ENCODE peak calls at places on chromosomes 7 and 10, in ten cellular contexts. One of them, this sample, is unnamed.

GRCh38 chr10:15476337-15476736 is 105.2 kb upstream of the FAM171A1 start:
- DNase-seq in upper lobe of right lung: no peak
- DNase-seq in HAP-1: no peak
- DNase-seq in fibroblast of lung: no peak
- DNase-seq in kidney: no peak
- DNase-seq in CD4-positive, CD25-positive, alpha-beta regulatory T cell: no peak
- DNase-seq in spleen: no peak
- DNase-seq in thyroid gland: no peak
- DNase-seq in OCI-LY7: no peak
- DNase-seq in IMR-90: no peak
- DNase-seq in this sample: no peak

GRCh38 chr10:9766762-9767161 is 1250.9 kb upstream of the CELF2 start:
- DNase-seq in upper lobe of right lung: no peak
- DNase-seq in HAP-1: no peak
- DNase-seq in fibroblast of lung: no peak
- DNase-seq in kidney: no peak
- DNase-seq in CD4-positive, CD25-positive, alpha-beta regulatory T cell: no peak
- DNase-seq in spleen: no peak
- DNase-seq in thyroid gland: no peak
- DNase-seq in OCI-LY7: peak; percentile 15
- DNase-seq in IMR-90: no peak
- DNase-seq in this sample: no peak

GRCh38 chr10:28036587-28036986 is 37.7 kb upstream of the ODAD2 start:
- DNase-seq in upper lobe of right lung: no peak
- DNase-seq in HAP-1: no peak
- DNase-seq in fibroblast of lung: peak; percentile 39
- DNase-seq in kidney: no peak
- DNase-seq in CD4-positive, CD25-positive, alpha-beta regulatory T cell: no peak
- DNase-seq in spleen: no peak
- DNase-seq in thyroid gland: no peak
- DNase-seq in OCI-LY7: no peak
- DNase-seq in IMR-90: peak; percentile 80
- DNase-seq in this sample: no peak

GRCh38 chr7:98346515-98347069 is 54.3 kb downstream of the BAIAP2L1 start:
- DNase-seq in upper lobe of right lung: peak; percentile 26
- DNase-seq in HAP-1: no peak
- DNase-seq in fibroblast of lung: no peak
- DNase-seq in kidney: no peak
- DNase-seq in CD4-positive, CD25-positive, alpha-beta regulatory T cell: no peak
- DNase-seq in spleen: no peak
- DNase-seq in thyroid gland: no peak
- DNase-seq in OCI-LY7: no peak
- DNase-seq in IMR-90: no peak
- DNase-seq in this sample: no peak

GRCh38 chr7:156907656-156908055 is 14.7 kb upstream of the LMBR1 start:
- DNase-seq in upper lobe of right lung: no peak
- DNase-seq in HAP-1: no peak
- DNase-seq in fibroblast of lung: peak; percentile 91
- DNase-seq in kidney: no peak
- DNase-seq in CD4-positive, CD25-positive, alpha-beta regulatory T cell: no peak
- DNase-seq in spleen: no peak
- DNase-seq in thyroid gland: no peak
- DNase-seq in OCI-LY7: no peak
- DNase-seq in IMR-90: no peak
- DNase-seq in this sample: no peak

GRCh38 chr7:22651036-22651435 is 76.0 kb upstream of the IL6 start:
- DNase-seq in upper lobe of right lung: no peak
- DNase-seq in HAP-1: no peak
- DNase-seq in fibroblast of lung: no peak
- DNase-seq in kidney: no peak
- DNase-seq in CD4-positive, CD25-positive, alpha-beta regulatory T cell: no peak
- DNase-seq in spleen: no peak
- DNase-seq in thyroid gland: no peak
- DNase-seq in OCI-LY7: no peak
- DNase-seq in IMR-90: peak; percentile 43
- DNase-seq in this sample: no peak

GRCh38 chr7:107768263-107768662 is 24.3 kb downstream of the CBLL1 start:
- DNase-seq in upper lobe of right lung: no peak
- DNase-seq in HAP-1: no peak
- DNase-seq in fibroblast of lung: no peak
- DNase-seq in kidney: no peak
- DNase-seq in CD4-positive, CD25-positive, alpha-beta regulatory T cell: no peak
- DNase-seq in spleen: no peak
- DNase-seq in thyroid gland: no peak
- DNase-seq in OCI-LY7: no peak
- DNase-seq in IMR-90: no peak
- DNase-seq in this sample: no peak

GRCh38 chr10:119447421-119447820 is 95.1 kb downstream of the RGS10 start:
- DNase-seq in upper lobe of right lung: no peak
- DNase-seq in HAP-1: no peak
- DNase-seq in fibroblast of lung: no peak
- DNase-seq in kidney: peak; percentile 44
- DNase-seq in CD4-positive, CD25-positive, alpha-beta regulatory T cell: no peak
- DNase-seq in spleen: no peak
- DNase-seq in thyroid gland: no peak
- DNase-seq in OCI-LY7: no peak
- DNase-seq in IMR-90: no peak
- DNase-seq in this sample: no peak

GRCh38 chr10:79292789-79293746 is 54.2 kb upstream of the PPIF start:
- DNase-seq in upper lobe of right lung: no peak
- DNase-seq in HAP-1: no peak
- DNase-seq in fibroblast of lung: no peak
- DNase-seq in kidney: no peak
- DNase-seq in CD4-positive, CD25-positive, alpha-beta regulatory T cell: no peak
- DNase-seq in spleen: peak; percentile 88
- DNase-seq in thyroid gland: no peak
- DNase-seq in OCI-LY7: peak; percentile 40
- DNase-seq in IMR-90: no peak
- DNase-seq in this sample: no peak

GRCh38 chr10:104329754-104330153 is 8.5 kb downstream of the ITPRIP start:
- DNase-seq in upper lobe of right lung: no peak
- DNase-seq in HAP-1: no peak
- DNase-seq in fibroblast of lung: peak; percentile 77
- DNase-seq in kidney: peak; percentile 1
- DNase-seq in CD4-positive, CD25-positive, alpha-beta regulatory T cell: no peak
- DNase-seq in spleen: peak; percentile 19
- DNase-seq in thyroid gland: no peak
- DNase-seq in OCI-LY7: no peak
- DNase-seq in IMR-90: peak; percentile 84
- DNase-seq in this sample: no peak

GRCh38 chr10:124695259-124695658 is 48.9 kb downstream of the FAM53B start:
- DNase-seq in upper lobe of right lung: no peak
- DNase-seq in HAP-1: no peak
- DNase-seq in fibroblast of lung: no peak
- DNase-seq in kidney: no peak
- DNase-seq in CD4-positive, CD25-positive, alpha-beta regulatory T cell: no peak
- DNase-seq in spleen: no peak
- DNase-seq in thyroid gland: no peak
- DNase-seq in OCI-LY7: no peak
- DNase-seq in IMR-90: no peak
- DNase-seq in this sample: no peak

GRCh38 chr10:124693396-124693795 is 50.8 kb downstream of the FAM53B start:
- DNase-seq in upper lobe of right lung: no peak
- DNase-seq in HAP-1: no peak
- DNase-seq in fibroblast of lung: no peak
- DNase-seq in kidney: no peak
- DNase-seq in CD4-positive, CD25-positive, alpha-beta regulatory T cell: no peak
- DNase-seq in spleen: no peak
- DNase-seq in thyroid gland: peak; percentile 93
- DNase-seq in OCI-LY7: no peak
- DNase-seq in IMR-90: no peak
- DNase-seq in this sample: no peak

GRCh38 chr10:124691448-124692435 is 52.4 kb downstream of the FAM53B start:
- DNase-seq in upper lobe of right lung: no peak
- DNase-seq in HAP-1: peak; percentile 82
- DNase-seq in fibroblast of lung: no peak
- DNase-seq in kidney: peak; percentile 54
- DNase-seq in CD4-positive, CD25-positive, alpha-beta regulatory T cell: no peak
- DNase-seq in spleen: peak; percentile 70
- DNase-seq in thyroid gland: no peak
- DNase-seq in OCI-LY7: no peak
- DNase-seq in IMR-90: no peak
- DNase-seq in this sample: no peak

GRCh38 chr10:124694467-124695195 is 49.5 kb downstream of the FAM53B start:
- DNase-seq in upper lobe of right lung: no peak
- DNase-seq in HAP-1: no peak
- DNase-seq in fibroblast of lung: no peak
- DNase-seq in kidney: no peak
- DNase-seq in CD4-positive, CD25-positive, alpha-beta regulatory T cell: no peak
- DNase-seq in spleen: peak; percentile 69
- DNase-seq in thyroid gland: peak; percentile 40
- DNase-seq in OCI-LY7: no peak
- DNase-seq in IMR-90: no peak
- DNase-seq in this sample: no peak

GRCh38 chr10:124693801-124694416 is 50.3 kb downstream of the FAM53B start:
- DNase-seq in upper lobe of right lung: no peak
- DNase-seq in HAP-1: no peak
- DNase-seq in fibroblast of lung: no peak
- DNase-seq in kidney: no peak
- DNase-seq in CD4-positive, CD25-positive, alpha-beta regulatory T cell: no peak
- DNase-seq in spleen: peak; percentile 56
- DNase-seq in thyroid gland: peak; percentile 65
- DNase-seq in OCI-LY7: no peak
- DNase-seq in IMR-90: no peak
- DNase-seq in this sample: no peak
- H3K36me3 ChIP-seq in upper lobe of right lung: peaks cover 34% of the 10 kb centered on the region
- H3K36me3 ChIP-seq in HAP-1: peaks cover 13% of the 10 kb centered on the region
- H3K36me3 ChIP-seq in fibroblast of lung: no peaks in the 10 kb centered on the region
- H3K36me3 ChIP-seq in kidney: peaks cover 8% of the 10 kb centered on the region
- H3K36me3 ChIP-seq in CD4-positive, CD25-positive, alpha-beta regulatory T cell: peaks cover 43% of the 10 kb centered on the region
- H3K36me3 ChIP-seq in spleen: peaks cover 78% of the 10 kb centered on the region
- H3K36me3 ChIP-seq in thyroid gland: no peaks in the 10 kb centered on the region
- H3K36me3 ChIP-seq in OCI-LY7: peaks cover 88% of the 10 kb centered on the region
- H3K36me3 ChIP-seq in IMR-90: peaks cover 17% of the 10 kb centered on the region
- H3K36me3 ChIP-seq in this sample: no peaks in the 10 kb centered on the region

GRCh38 chr7:130868150-130868549 is 134.1 kb upstream of the KLF14 start:
- DNase-seq in upper lobe of right lung: no peak
- DNase-seq in HAP-1: no peak
- DNase-seq in fibroblast of lung: no peak
- DNase-seq in kidney: no peak
- DNase-seq in CD4-positive, CD25-positive, alpha-beta regulatory T cell: no peak
- DNase-seq in spleen: peak; percentile 83
- DNase-seq in thyroid gland: peak; percentile 52
- DNase-seq in OCI-LY7: no peak
- DNase-seq in IMR-90: no peak
- DNase-seq in this sample: no peak

GRCh38 chr7:130865408-130866236 is 131.6 kb upstream of the KLF14 start:
- DNase-seq in upper lobe of right lung: no peak
- DNase-seq in HAP-1: peak; percentile 14
- DNase-seq in fibroblast of lung: no peak
- DNase-seq in kidney: no peak
- DNase-seq in CD4-positive, CD25-positive, alpha-beta regulatory T cell: peak; percentile 20
- DNase-seq in spleen: no peak
- DNase-seq in thyroid gland: no peak
- DNase-seq in OCI-LY7: peak; percentile 13
- DNase-seq in IMR-90: peak; percentile 61
- DNase-seq in this sample: no peak

GRCh38 chr7:130867581-130868136 is 133.7 kb upstream of the KLF14 start:
- DNase-seq in upper lobe of right lung: no peak
- DNase-seq in HAP-1: no peak
- DNase-seq in fibroblast of lung: no peak
- DNase-seq in kidney: no peak
- DNase-seq in CD4-positive, CD25-positive, alpha-beta regulatory T cell: no peak
- DNase-seq in spleen: no peak
- DNase-seq in thyroid gland: no peak
- DNase-seq in OCI-LY7: no peak
- DNase-seq in IMR-90: no peak
- DNase-seq in this sample: no peak

GRCh38 chr7:130869918-130870317 is 135.9 kb upstream of the KLF14 start:
- DNase-seq in upper lobe of right lung: no peak
- DNase-seq in HAP-1: no peak
- DNase-seq in fibroblast of lung: no peak
- DNase-seq in kidney: no peak
- DNase-seq in CD4-positive, CD25-positive, alpha-beta regulatory T cell: no peak
- DNase-seq in spleen: no peak
- DNase-seq in thyroid gland: no peak
- DNase-seq in OCI-LY7: no peak
- DNase-seq in IMR-90: no peak
- DNase-seq in this sample: no peak

GRCh38 chr7:130867039-130867438 is 133.0 kb upstream of the KLF14 start:
- DNase-seq in upper lobe of right lung: no peak
- DNase-seq in HAP-1: no peak
- DNase-seq in fibroblast of lung: no peak
- DNase-seq in kidney: no peak
- DNase-seq in CD4-positive, CD25-positive, alpha-beta regulatory T cell: no peak
- DNase-seq in spleen: no peak
- DNase-seq in thyroid gland: no peak
- DNase-seq in OCI-LY7: no peak
- DNase-seq in IMR-90: no peak
- DNase-seq in this sample: no peak
- H3K36me3 ChIP-seq in upper lobe of right lung: peaks cover 63% of the 10 kb centered on the region
- H3K36me3 ChIP-seq in HAP-1: no peaks in the 10 kb centered on the region
- H3K36me3 ChIP-seq in fibroblast of lung: peaks cover 27% of the 10 kb centered on the region
- H3K36me3 ChIP-seq in kidney: peaks cover 33% of the 10 kb centered on the region
- H3K36me3 ChIP-seq in CD4-positive, CD25-positive, alpha-beta regulatory T cell: peaks cover 61% of the 10 kb centered on the region
- H3K36me3 ChIP-seq in spleen: peaks cover 92% of the 10 kb centered on the region
- H3K36me3 ChIP-seq in thyroid gland: peaks cover 28% of the 10 kb centered on the region
- H3K36me3 ChIP-seq in OCI-LY7: peaks cover 23% of the 10 kb centered on the region
- H3K36me3 ChIP-seq in IMR-90: peaks cover 31% of the 10 kb centered on the region
- H3K36me3 ChIP-seq in this sample: no peaks in the 10 kb centered on the region

DNA sequence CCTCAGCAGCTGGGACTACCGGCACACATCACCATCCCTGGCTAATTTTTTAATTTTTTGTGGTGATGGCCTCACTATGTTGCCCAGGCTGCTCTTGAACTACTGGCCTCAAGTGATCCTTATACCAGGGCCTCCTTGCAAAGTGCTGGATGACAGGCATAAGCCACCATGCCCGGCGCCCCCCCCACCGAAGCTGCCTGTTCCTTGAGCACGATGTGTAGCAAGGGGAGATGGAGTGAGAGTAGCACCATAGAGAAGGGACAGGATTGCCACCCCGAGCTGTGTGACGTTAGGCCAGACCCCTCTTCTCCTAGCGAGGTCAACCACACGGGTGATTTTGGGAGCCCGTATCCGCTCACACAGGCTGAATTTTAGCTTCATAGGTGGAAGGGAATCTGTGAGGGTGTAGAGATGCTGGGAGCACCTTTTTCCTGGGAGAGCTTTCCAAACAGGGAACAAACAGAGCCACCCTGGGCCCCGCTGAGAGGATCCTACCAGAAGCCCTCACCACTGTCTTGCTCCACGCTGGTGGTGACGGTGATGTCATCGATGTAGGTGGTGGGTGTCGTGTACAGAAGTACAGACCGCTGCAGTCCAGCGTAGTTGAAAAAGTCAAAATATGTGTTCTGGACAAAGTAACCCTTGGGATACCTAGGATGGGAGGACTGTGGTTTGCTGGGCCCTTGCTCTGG is 3.0 kb downstream of the GUSB start:
- DNase-seq in upper lobe of right lung: peak; percentile 64
- DNase-seq in HAP-1: no peak
- DNase-seq in fibroblast of lung: no peak
- DNase-seq in kidney: peak; percentile 59
- DNase-seq in CD4-positive, CD25-positive, alpha-beta regulatory T cell: no peak
- DNase-seq in spleen: peak; percentile 76
- DNase-seq in thyroid gland: no peak
- DNase-seq in OCI-LY7: no peak
- DNase-seq in IMR-90: no peak
- DNase-seq in this sample: no peak
- H3K36me3 ChIP-seq in upper lobe of right lung: peaks cover 22% of the 10 kb centered on the region
- H3K36me3 ChIP-seq in HAP-1: peaks cover 39% of the 10 kb centered on the region
- H3K36me3 ChIP-seq in fibroblast of lung: peaks cover 15% of the 10 kb centered on the region
- H3K36me3 ChIP-seq in kidney: peaks cover 6% of the 10 kb centered on the region
- H3K36me3 ChIP-seq in CD4-positive, CD25-positive, alpha-beta regulatory T cell: peaks cover 16% of the 10 kb centered on the region
- H3K36me3 ChIP-seq in spleen: peaks cover 63% of the 10 kb centered on the region
- H3K36me3 ChIP-seq in thyroid gland: peaks cover 16% of the 10 kb centered on the region
- H3K36me3 ChIP-seq in OCI-LY7: peaks cover 55% of the 10 kb centered on the region
- H3K36me3 ChIP-seq in IMR-90: peaks cover 26% of the 10 kb centered on the region
- H3K36me3 ChIP-seq in this sample: no peaks in the 10 kb centered on the region

GRCh38 chr10:21744223-21744622 is 210.2 kb downstream of the MLLT10 start:
- DNase-seq in upper lobe of right lung: no peak
- DNase-seq in HAP-1: no peak
- DNase-seq in fibroblast of lung: no peak
- DNase-seq in kidney: no peak
- DNase-seq in CD4-positive, CD25-positive, alpha-beta regulatory T cell: no peak
- DNase-seq in spleen: no peak
- DNase-seq in thyroid gland: no peak
- DNase-seq in OCI-LY7: no peak
- DNase-seq in IMR-90: no peak
- DNase-seq in this sample: no peak
- H3K36me3 ChIP-seq in upper lobe of right lung: peaks cover 55% of the 10 kb centered on the region
- H3K36me3 ChIP-seq in HAP-1: peaks cover 37% of the 10 kb centered on the region
- H3K36me3 ChIP-seq in fibroblast of lung: peaks cover 6% of the 10 kb centered on the region
- H3K36me3 ChIP-seq in kidney: peaks cover 9% of the 10 kb centered on the region
- H3K36me3 ChIP-seq in CD4-positive, CD25-positive, alpha-beta regulatory T cell: peaks cover 26% of the 10 kb centered on the region
- H3K36me3 ChIP-seq in spleen: peaks cover 62% of the 10 kb centered on the region
- H3K36me3 ChIP-seq in thyroid gland: peaks cover 19% of the 10 kb centered on the region
- H3K36me3 ChIP-seq in OCI-LY7: peaks cover 59% of the 10 kb centered on the region
- H3K36me3 ChIP-seq in IMR-90: peaks cover 24% of the 10 kb centered on the region
- H3K36me3 ChIP-seq in this sample: peaks cover 5% of the 10 kb centered on the region